ENCODE peak calls at places on chromosome 15, in five cellular contexts. One of them, this sample, is unnamed.

GRCh38 chr15:68578960-68579935 is at the start of gene CORO2B:
- DNase-seq in GM13977: peak
- DNase-seq in activated T-helper 2 cell treated with anti-CD3 and anti-CD28 coated beads, Interferon-gamma antibody, Interleukin-2, Interleukin-4, amounts not matched to agents 10 μg/mL and 5 μg/mL and 100 μg/mL, durations not matched to agents 14 hours and 24 hours and 36 hours: no peak
- DNase-seq in SIG-M5: no peak
- DNase-seq in non-pigmented ciliary epithelial cell: no peak
- DNase-seq in this sample: no peak

GRCh38 chr15:52159645-52160044 is 31.5 kb downstream of the GNB5 start:
- DNase-seq in GM13977: no peak
- DNase-seq in activated T-helper 2 cell treated with anti-CD3 and anti-CD28 coated beads, Interferon-gamma antibody, Interleukin-2, Interleukin-4, amounts not matched to agents 10 μg/mL and 5 μg/mL and 100 μg/mL, durations not matched to agents 14 hours and 24 hours and 36 hours: no peak
- DNase-seq in SIG-M5: no peak
- DNase-seq in non-pigmented ciliary epithelial cell: no peak
- DNase-seq in this sample: no peak

GRCh38 chr15:65535192-65535591 is 4.9 kb downstream of the HACD3 start:
- DNase-seq in GM13977: no peak
- DNase-seq in activated T-helper 2 cell treated with anti-CD3 and anti-CD28 coated beads, Interferon-gamma antibody, Interleukin-2, Interleukin-4, amounts not matched to agents 10 μg/mL and 5 μg/mL and 100 μg/mL, durations not matched to agents 14 hours and 24 hours and 36 hours: no peak
- DNase-seq in SIG-M5: no peak
- DNase-seq in non-pigmented ciliary epithelial cell: no peak
- DNase-seq in this sample: no peak

GRCh38 chr15:36632196-36632595 is 52.8 kb downstream of the CDIN1 start:
- DNase-seq in GM13977: no peak
- DNase-seq in activated T-helper 2 cell treated with anti-CD3 and anti-CD28 coated beads, Interferon-gamma antibody, Interleukin-2, Interleukin-4, amounts not matched to agents 10 μg/mL and 5 μg/mL and 100 μg/mL, durations not matched to agents 14 hours and 24 hours and 36 hours: no peak
- DNase-seq in SIG-M5: no peak
- DNase-seq in non-pigmented ciliary epithelial cell: peak
- DNase-seq in this sample: no peak

GRCh38 chr15:50798684-50799083 is 33.2 kb upstream of the SPPL2A start:
- DNase-seq in GM13977: no peak
- DNase-seq in activated T-helper 2 cell treated with anti-CD3 and anti-CD28 coated beads, Interferon-gamma antibody, Interleukin-2, Interleukin-4, amounts not matched to agents 10 μg/mL and 5 μg/mL and 100 μg/mL, durations not matched to agents 14 hours and 24 hours and 36 hours: no peak
- DNase-seq in SIG-M5: no peak
- DNase-seq in non-pigmented ciliary epithelial cell: no peak
- DNase-seq in this sample: no peak

GRCh38 chr15:25852696-25853524 is 10.2 kb downstream of the ATP10A start:
- DNase-seq in GM13977: no peak
- DNase-seq in activated T-helper 2 cell treated with anti-CD3 and anti-CD28 coated beads, Interferon-gamma antibody, Interleukin-2, Interleukin-4, amounts not matched to agents 10 μg/mL and 5 μg/mL and 100 μg/mL, durations not matched to agents 14 hours and 24 hours and 36 hours: no peak
- DNase-seq in SIG-M5: no peak
- DNase-seq in non-pigmented ciliary epithelial cell: no peak
- DNase-seq in this sample: no peak

GRCh38 chr15:25171856-25172687 is 217.3 kb downstream of the SNRPN start:
- DNase-seq in GM13977: peak
- DNase-seq in activated T-helper 2 cell treated with anti-CD3 and anti-CD28 coated beads, Interferon-gamma antibody, Interleukin-2, Interleukin-4, amounts not matched to agents 10 μg/mL and 5 μg/mL and 100 μg/mL, durations not matched to agents 14 hours and 24 hours and 36 hours: peak
- DNase-seq in SIG-M5: no peak
- DNase-seq in non-pigmented ciliary epithelial cell: no peak
- DNase-seq in this sample: peak

GRCh38 chr15:36970522-36970921 is 129.8 kb downstream of the MEIS2 start:
- DNase-seq in GM13977: no peak
- DNase-seq in activated T-helper 2 cell treated with anti-CD3 and anti-CD28 coated beads, Interferon-gamma antibody, Interleukin-2, Interleukin-4, amounts not matched to agents 10 μg/mL and 5 μg/mL and 100 μg/mL, durations not matched to agents 14 hours and 24 hours and 36 hours: no peak
- DNase-seq in SIG-M5: no peak
- DNase-seq in non-pigmented ciliary epithelial cell: no peak
- DNase-seq in this sample: no peak

GRCh38 chr15:28875461-28875965 is 10.3 kb upstream of the APBA2 start:
- DNase-seq in GM13977: no peak
- DNase-seq in activated T-helper 2 cell treated with anti-CD3 and anti-CD28 coated beads, Interferon-gamma antibody, Interleukin-2, Interleukin-4, amounts not matched to agents 10 μg/mL and 5 μg/mL and 100 μg/mL, durations not matched to agents 14 hours and 24 hours and 36 hours: no peak
- DNase-seq in SIG-M5: no peak
- DNase-seq in non-pigmented ciliary epithelial cell: no peak
- DNase-seq in this sample: no peak

GRCh38 chr15:26201177-26201858 is 338.2 kb upstream of the ATP10A start:
- DNase-seq in GM13977: no peak
- DNase-seq in activated T-helper 2 cell treated with anti-CD3 and anti-CD28 coated beads, Interferon-gamma antibody, Interleukin-2, Interleukin-4, amounts not matched to agents 10 μg/mL and 5 μg/mL and 100 μg/mL, durations not matched to agents 14 hours and 24 hours and 36 hours: no peak
- DNase-seq in SIG-M5: no peak
- DNase-seq in non-pigmented ciliary epithelial cell: no peak
- DNase-seq in this sample: no peak

GRCh38 chr15:78455749-78456148 is 17.7 kb downstream of the IREB2 start:
- DNase-seq in GM13977: no peak
- DNase-seq in activated T-helper 2 cell treated with anti-CD3 and anti-CD28 coated beads, Interferon-gamma antibody, Interleukin-2, Interleukin-4, amounts not matched to agents 10 μg/mL and 5 μg/mL and 100 μg/mL, durations not matched to agents 14 hours and 24 hours and 36 hours: no peak
- DNase-seq in SIG-M5: no peak
- DNase-seq in non-pigmented ciliary epithelial cell: no peak
- DNase-seq in this sample: no peak

GRCh38 chr15:97929456-97930229 is 30.9 kb upstream of the ARRDC4 start:
- DNase-seq in GM13977: no peak
- DNase-seq in activated T-helper 2 cell treated with anti-CD3 and anti-CD28 coated beads, Interferon-gamma antibody, Interleukin-2, Interleukin-4, amounts not matched to agents 10 μg/mL and 5 μg/mL and 100 μg/mL, durations not matched to agents 14 hours and 24 hours and 36 hours: no peak
- DNase-seq in SIG-M5: no peak
- DNase-seq in non-pigmented ciliary epithelial cell: no peak
- DNase-seq in this sample: no peak

This sample was measured in GM10248.